ENCODE peak calls at places on chromosomes 3 and 15, in four cellular contexts. T, O, I and S are unnamed samples.

GRCh38 chr3:111012388-111013248 is 59.0 kb upstream of the NECTIN3 start:
- DNase-seq in T (no peak), I (peak), O (peak), S (peak)

GRCh38 chr15:65374334-65374733 is 3.5 kb downstream of the IGDCC3 start:
- DNase-seq in O (no peak), I (no peak), T (no peak), S (no peak)

GRCh38 chr15:36334059-36334458 is 245.4 kb upstream of the CDIN1 start:
- DNase-seq in I (no peak), O (no peak), T (no peak), S (peak)

GRCh38 chr15:45631831-45632230 is 3.0 kb upstream of the SQOR start:
- DNase-seq in O (no peak), T (no peak), I (no peak), S (no peak)

GRCh38 chr3:170724599-170724998 is 138.7 kb upstream of the SLC7A14 start:
- DNase-seq in I (no peak), O (no peak), T (no peak), S (no peak)

GRCh38 chr3:150925751-150926201 is 20.5 kb upstream of the MINDY4B start:
- DNase-seq in I (peak), O (peak), T (peak), S (peak)

GRCh38 chr3:175338775-175339535 is 479.8 kb downstream of the NAALADL2 start:
- DNase-seq in O (no peak), I (no peak), T (no peak), S (no peak)

GRCh38 chr3:58176827-58177489 is 33.8 kb downstream of the DNASE1L3 start:
- DNase-seq in T (peak), I (no peak), O (no peak), S (no peak)

GRCh38 chr3:64141476-64141875 is 83.8 kb downstream of the PRICKLE2 start:
- DNase-seq in T (no peak), I (no peak), O (no peak), S (no peak)

GRCh38 chr15:62026707-62027565 is 33.3 kb downstream of the VPS13C start:
- DNase-seq in T (no peak), I (no peak), O (no peak), S (no peak)

GRCh38 chr15:89462198-89462912 is 34.0 kb downstream of the RHCG start:
- DNase-seq in T (peak), I (no peak), O (peak), S (no peak)
- TF ChIP-seq ELF4 in T (no peak), I (no peak), O (no peak), S (no peak)

GRCh38 chr15:42404461-42405235 is 45.3 kb downstream of the CAPN3 start:
- DNase-seq in I (no peak), T (no peak), O (peak), S (no peak)
- TF ChIP-seq ELF4 in I (no peak), T (no peak), O (no peak), S (no peak)

GRCh38 chr3:130700541-130700940 is 46.1 kb downstream of the PIK3R4 start:
- DNase-seq in I (no peak), O (no peak), T (no peak), S (no peak)
- TF ChIP-seq ELF4 in I (no peak), O (no peak), T (no peak), S (no peak)

GRCh38 chr15:78680416-78681068 is 39.5 kb upstream of the CHRNB4 start:
- DNase-seq in T (no peak), I (no peak), O (no peak), S (no peak)

GRCh38 chr15:78681306-78682012 is 40.4 kb upstream of the CHRNB4 start:
- DNase-seq in O (no peak), I (no peak), T (no peak), S (no peak)

GRCh38 chr15:78684645-78685044 is 43.6 kb upstream of the CHRNB4 start:
- DNase-seq in I (no peak), O (no peak), T (no peak), S (no peak)

GRCh38 chr15:78682693-78683410 is 41.8 kb upstream of the CHRNB4 start:
- DNase-seq in I (no peak), O (no peak), T (no peak), S (no peak)

GRCh38 chr15:78682013-78682651 is 41.1 kb upstream of the CHRNB4 start:
- DNase-seq in O (no peak), I (no peak), T (no peak), S (no peak)
- TF ChIP-seq ELF4 in O (no peak), I (no peak), T (no peak), S (no peak)

DNA sequence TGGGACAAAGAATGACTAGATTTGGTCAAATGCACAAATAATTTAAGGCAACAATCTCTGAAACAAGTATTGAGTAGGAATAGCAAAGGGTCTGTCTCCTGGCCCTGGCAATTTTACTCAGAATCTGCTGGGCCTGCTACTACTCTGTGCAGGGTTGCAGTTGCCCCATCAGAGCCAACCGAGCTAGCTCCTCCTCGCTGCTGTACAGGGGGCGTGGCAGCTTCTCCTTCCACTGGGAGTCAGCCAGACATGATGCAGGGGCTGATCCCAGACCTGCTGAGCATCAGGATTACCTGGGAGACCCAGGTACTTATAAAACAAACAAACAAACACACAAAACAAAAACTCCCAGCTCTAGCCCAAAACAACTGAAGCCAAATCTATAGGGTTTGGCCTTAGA is 30.5 kb upstream of the PXYLP1 start:
- DNase-seq in I (peak), T (no peak), O (no peak), S (no peak)
- TF ChIP-seq ELF4 in I (no peak), T (no peak), O (no peak), S (no peak)

GRCh38 chr3:27939510-27939909 is 217.4 kb upstream of the EOMES start:
- DNase-seq in O (no peak), T (no peak), I (no peak), S (no peak)
- TF ChIP-seq ELF4 in O (no peak), T (no peak), I (no peak), S (no peak)

GRCh38 chr3:131163-131889 is 65.2 kb upstream of the CHL1 start:
- DNase-seq in T (no peak), I (no peak), O (no peak), S (no peak)
- TF ChIP-seq ELF4 in T (no peak), I (no peak), O (no peak), S (no peak)